ENCODE peak calls at places on chromosomes 11 and 22, in four cellular contexts. One of them, this sample, is unnamed. For H3K9me3, the result is how much of the 10 kb centered on the place peaks cover.

GRCh38 chr11:79113099-79113498 is 327.7 kb downstream of the TENM4 start:
- DNase-seq in ovary: peak
- DNase-seq in lower lobe of right lung: no peak
- DNase-seq in right lobe of liver: no peak
- DNase-seq in this sample: no peak

GRCh38 chr11:130634981-130635473 is 186.6 kb downstream of the ADAMTS15 start:
- DNase-seq in lower lobe of right lung: no peak
- DNase-seq in ovary: no peak
- DNase-seq in right lobe of liver: no peak
- DNase-seq in this sample: no peak

GRCh38 chr22:41240377-41241132 is at the start of gene CHADL:
- DNase-seq in right lobe of liver: no peak
- DNase-seq in ovary: no peak
- DNase-seq in lower lobe of right lung: no peak
- DNase-seq in this sample: no peak

GRCh38 chr11:102295045-102295444 is 22.2 kb upstream of the BIRC3 start:
- DNase-seq in ovary: no peak
- DNase-seq in right lobe of liver: no peak
- DNase-seq in lower lobe of right lung: no peak
- DNase-seq in this sample: no peak

GRCh38 chr11:129508163-129508562 is 132.5 kb downstream of the BARX2 start:
- DNase-seq in right lobe of liver: no peak
- DNase-seq in ovary: no peak
- DNase-seq in lower lobe of right lung: no peak
- DNase-seq in this sample: no peak

GRCh38 chr22:40628354-40629042 is 8.0 kb downstream of the MRTFA start:
- DNase-seq in lower lobe of right lung: no peak
- DNase-seq in right lobe of liver: no peak
- DNase-seq in ovary: no peak
- DNase-seq in this sample: no peak

GRCh38 chr11:115360186-115360824 is 143.9 kb downstream of the CADM1 start:
- DNase-seq in ovary: no peak
- DNase-seq in lower lobe of right lung: no peak
- DNase-seq in right lobe of liver: no peak
- DNase-seq in this sample: no peak

GRCh38 chr11:104761511-104761910 is 136.7 kb downstream of the CASP12 start:
- DNase-seq in lower lobe of right lung: no peak
- DNase-seq in ovary: no peak
- DNase-seq in right lobe of liver: no peak
- DNase-seq in this sample: no peak

GRCh38 chr11:27722117-27722844 is 22.0 kb upstream of the BDNF start:
- DNase-seq in lower lobe of right lung: no peak
- DNase-seq in ovary: no peak
- DNase-seq in right lobe of liver: no peak
- DNase-seq in this sample: no peak

GRCh38 chr11:64233913-64234839 is at the start of gene VEGFB:
- DNase-seq in ovary: peak
- DNase-seq in right lobe of liver: peak
- DNase-seq in lower lobe of right lung: peak
- DNase-seq in this sample: peak

GRCh38 chr11:58957922-58958321 is 18.6 kb downstream of the GLYATL1 start:
- DNase-seq in right lobe of liver: no peak
- DNase-seq in ovary: no peak
- DNase-seq in lower lobe of right lung: no peak
- DNase-seq in this sample: no peak

GRCh38 chr11:131136476-131136875 is 220.2 kb upstream of the SNX19 start:
- DNase-seq in right lobe of liver: no peak
- DNase-seq in ovary: no peak
- DNase-seq in lower lobe of right lung: no peak
- DNase-seq in this sample: no peak

GRCh38 chr22:39490135-39490798 is 11.8 kb upstream of the MIEF1 start:
- DNase-seq in ovary: peak
- DNase-seq in right lobe of liver: peak
- DNase-seq in lower lobe of right lung: peak
- DNase-seq in this sample: peak

GRCh38 chr11:133714471-133715375 is 130.6 kb downstream of the SPATA19 start:
- DNase-seq in lower lobe of right lung: no peak
- DNase-seq in ovary: no peak
- DNase-seq in right lobe of liver: no peak
- DNase-seq in this sample: no peak

GRCh38 chr11:94128746-94129504 is at the start of gene PANX1:
- DNase-seq in right lobe of liver: peak
- DNase-seq in lower lobe of right lung: peak
- DNase-seq in ovary: peak
- DNase-seq in this sample: peak

GRCh38 chr11:96065379-96065778 is 141.5 kb upstream of the MTMR2 start:
- DNase-seq in lower lobe of right lung: no peak
- DNase-seq in right lobe of liver: no peak
- DNase-seq in ovary: no peak
- DNase-seq in this sample: no peak

GRCh38 chr11:61899146-61899841 is 7.9 kb upstream of the FADS3 start:
- DNase-seq in lower lobe of right lung: peak
- DNase-seq in ovary: peak
- DNase-seq in right lobe of liver: peak
- DNase-seq in this sample: peak

GRCh38 chr11:29260939-29261705 is 755.7 kb downstream of the KCNA4 start:
- DNase-seq in right lobe of liver: peak
- DNase-seq in ovary: no peak
- DNase-seq in lower lobe of right lung: no peak
- DNase-seq in this sample: no peak

GRCh38 chr11:63551889-63552266 is 11.3 kb downstream of the PLAAT2 start:
- DNase-seq in right lobe of liver: no peak
- DNase-seq in lower lobe of right lung: no peak
- DNase-seq in ovary: no peak
- DNase-seq in this sample: no peak

GRCh38 chr11:19935507-19935906 is 222.9 kb downstream of the NAV2 start:
- DNase-seq in right lobe of liver: no peak
- DNase-seq in lower lobe of right lung: no peak
- DNase-seq in ovary: no peak
- DNase-seq in this sample: no peak

GRCh38 chr22:37633693-37634504 is 5.6 kb upstream of the SH3BP1 start:
- DNase-seq in ovary: peak
- DNase-seq in lower lobe of right lung: peak
- DNase-seq in right lobe of liver: peak
- DNase-seq in this sample: peak

GRCh38 chr11:2089536-2090165 is 49.5 kb downstream of the IGF2 start:
- DNase-seq in lower lobe of right lung: peak
- DNase-seq in ovary: no peak
- DNase-seq in right lobe of liver: no peak
- DNase-seq in this sample: peak

GRCh38 chr11:46826310-46827044 is 19.6 kb downstream of the CKAP5 start:
- DNase-seq in ovary: peak
- DNase-seq in lower lobe of right lung: peak
- DNase-seq in right lobe of liver: peak
- DNase-seq in this sample: peak

GRCh38 chr22:24847490-24847889 is 41.5 kb downstream of the SGSM1 start:
- DNase-seq in lower lobe of right lung: no peak
- DNase-seq in right lobe of liver: no peak
- DNase-seq in ovary: no peak
- DNase-seq in this sample: no peak

GRCh38 chr11:55920537-55920936 is 6.2 kb upstream of the OR5W2 start:
- DNase-seq in right lobe of liver: no peak
- DNase-seq in lower lobe of right lung: peak
- DNase-seq in ovary: no peak
- DNase-seq in this sample: no peak

GRCh38 chr22:50315289-50316113 is 8.1 kb upstream of the PLXNB2 start:
- DNase-seq in lower lobe of right lung: no peak
- DNase-seq in right lobe of liver: no peak
- DNase-seq in ovary: no peak
- DNase-seq in this sample: no peak

GRCh38 chr11:92501346-92501745 is 276.7 kb downstream of the FAT3 start:
- DNase-seq in lower lobe of right lung: no peak
- DNase-seq in right lobe of liver: no peak
- DNase-seq in ovary: no peak
- DNase-seq in this sample: no peak

GRCh38 chr22:36340621-36341020 is 47.1 kb downstream of the MYH9 start:
- DNase-seq in right lobe of liver: peak
- DNase-seq in ovary: no peak
- DNase-seq in lower lobe of right lung: no peak
- DNase-seq in this sample: no peak
- TF ChIP-seq CTCF in right lobe of liver: peak
- TF ChIP-seq CTCF in ovary: no peak
- TF ChIP-seq CTCF in lower lobe of right lung: no peak
- TF ChIP-seq CTCF in this sample: no peak

GRCh38 chr11:50071584-50072225 is 39.0 kb downstream of the OR4C45 start:
- DNase-seq in lower lobe of right lung: no peak
- DNase-seq in ovary: no peak
- DNase-seq in right lobe of liver: no peak
- DNase-seq in this sample: no peak
- H3K9me3 ChIP-seq in lower lobe of right lung: under half
- H3K9me3 ChIP-seq in ovary: under half
- H3K9me3 ChIP-seq in right lobe of liver: under half
- H3K9me3 ChIP-seq in this sample: under half

GRCh38 chr11:43689167-43689566 is 8.6 kb downstream of the HSD17B12 start:
- DNase-seq in right lobe of liver: no peak
- DNase-seq in lower lobe of right lung: no peak
- DNase-seq in ovary: no peak
- DNase-seq in this sample: no peak

GRCh38 chr11:43687120-43687791 is 6.7 kb downstream of the HSD17B12 start:
- DNase-seq in lower lobe of right lung: peak
- DNase-seq in ovary: no peak
- DNase-seq in right lobe of liver: peak
- DNase-seq in this sample: peak

GRCh38 chr11:43685483-43685882 is 4.9 kb downstream of the HSD17B12 start:
- DNase-seq in lower lobe of right lung: no peak
- DNase-seq in right lobe of liver: no peak
- DNase-seq in ovary: no peak
- DNase-seq in this sample: no peak

GRCh38 chr11:43681543-43681942 is 1.0 kb downstream of the HSD17B12 start:
- DNase-seq in lower lobe of right lung: no peak
- DNase-seq in ovary: no peak
- DNase-seq in right lobe of liver: no peak
- DNase-seq in this sample: no peak

GRCh38 chr11:43686207-43686606 is 5.7 kb downstream of the HSD17B12 start:
- DNase-seq in lower lobe of right lung: no peak
- DNase-seq in right lobe of liver: no peak
- DNase-seq in ovary: no peak
- DNase-seq in this sample: no peak
- TF ChIP-seq CTCF in lower lobe of right lung: no peak
- TF ChIP-seq CTCF in right lobe of liver: no peak
- TF ChIP-seq CTCF in ovary: no peak
- TF ChIP-seq CTCF in this sample: no peak

GRCh38 chr11:70606951-70607330 is 208.6 kb downstream of the CTTN start:
- DNase-seq in right lobe of liver: no peak
- DNase-seq in ovary: no peak
- DNase-seq in lower lobe of right lung: peak
- DNase-seq in this sample: peak

GRCh38 chr11:70606248-70606950 is 208.1 kb downstream of the CTTN start:
- DNase-seq in lower lobe of right lung: peak
- DNase-seq in right lobe of liver: no peak
- DNase-seq in ovary: no peak
- DNase-seq in this sample: no peak

GRCh38 chr11:70610561-70610960 is 212.2 kb downstream of the CTTN start:
- DNase-seq in ovary: peak
- DNase-seq in right lobe of liver: no peak
- DNase-seq in lower lobe of right lung: peak
- DNase-seq in this sample: peak

GRCh38 chr11:70607561-70607960 is 209.2 kb downstream of the CTTN start:
- DNase-seq in ovary: no peak
- DNase-seq in right lobe of liver: no peak
- DNase-seq in lower lobe of right lung: no peak
- DNase-seq in this sample: peak

DNA sequence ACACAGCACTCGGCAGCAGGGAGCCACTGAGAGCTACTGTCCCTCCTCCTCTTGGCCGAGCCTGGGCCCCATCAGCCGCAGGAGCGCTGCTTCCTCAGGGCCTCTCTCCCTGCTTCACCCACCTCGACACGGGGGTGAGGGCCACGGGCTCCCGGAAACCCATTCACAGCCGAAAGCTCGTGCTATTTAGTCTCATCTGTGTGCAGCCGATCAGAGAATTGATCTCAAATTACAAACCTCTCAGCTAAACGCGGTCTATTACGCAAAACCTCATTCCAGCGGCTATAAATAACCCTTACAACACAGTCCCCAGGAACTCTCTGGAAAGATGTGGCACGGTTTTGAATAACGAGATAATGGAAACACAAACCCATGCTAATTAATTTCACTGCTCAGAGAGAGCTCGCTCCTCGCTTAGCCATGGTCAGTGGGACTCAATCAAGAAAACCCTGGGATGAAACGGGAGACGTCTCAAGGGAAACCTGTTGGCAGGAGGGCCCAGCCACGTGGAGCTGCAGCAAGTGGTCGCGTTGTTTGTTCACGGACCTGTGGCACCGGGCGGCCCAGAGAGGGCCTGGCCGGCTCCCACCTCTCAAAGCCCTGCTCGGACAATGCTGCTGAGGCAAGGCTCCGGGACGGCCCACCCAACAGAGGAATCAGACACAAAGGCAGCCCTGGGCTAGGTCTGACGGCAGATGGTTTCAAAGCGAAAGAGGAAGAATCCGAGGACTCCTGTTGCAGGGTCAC is 210.4 kb downstream of the CTTN start:
- DNase-seq in ovary: no peak
- DNase-seq in lower lobe of right lung: peak
- DNase-seq in right lobe of liver: no peak
- DNase-seq in this sample: peak
- H3K9me3 ChIP-seq in ovary: under half
- H3K9me3 ChIP-seq in lower lobe of right lung: under half
- H3K9me3 ChIP-seq in right lobe of liver: under half
- H3K9me3 ChIP-seq in this sample: under half

GRCh38 chr11:48207881-48208280 is 8.7 kb upstream of the OR4B1 start:
- DNase-seq in right lobe of liver: no peak
- DNase-seq in lower lobe of right lung: no peak
- DNase-seq in ovary: no peak
- DNase-seq in this sample: no peak

GRCh38 chr11:48210052-48210451 is 6.6 kb upstream of the OR4B1 start:
- DNase-seq in ovary: no peak
- DNase-seq in right lobe of liver: peak
- DNase-seq in lower lobe of right lung: no peak
- DNase-seq in this sample: no peak
- TF ChIP-seq CTCF in ovary: no peak
- TF ChIP-seq CTCF in right lobe of liver: peak
- TF ChIP-seq CTCF in lower lobe of right lung: no peak
- TF ChIP-seq CTCF in this sample: no peak

GRCh38 chr22:47465222-47465621 is 702.8 kb downstream of the TBC1D22A start:
- DNase-seq in right lobe of liver: no peak
- DNase-seq in ovary: no peak
- DNase-seq in lower lobe of right lung: no peak
- DNase-seq in this sample: no peak

GRCh38 chr22:47460870-47461269 is 698.4 kb downstream of the TBC1D22A start:
- DNase-seq in right lobe of liver: no peak
- DNase-seq in ovary: no peak
- DNase-seq in lower lobe of right lung: no peak
- DNase-seq in this sample: no peak

GRCh38 chr22:47463220-47463619 is 700.8 kb downstream of the TBC1D22A start:
- DNase-seq in right lobe of liver: no peak
- DNase-seq in lower lobe of right lung: no peak
- DNase-seq in ovary: no peak
- DNase-seq in this sample: no peak

GRCh38 chr22:47465809-47466208 is 703.4 kb downstream of the TBC1D22A start:
- DNase-seq in right lobe of liver: no peak
- DNase-seq in ovary: no peak
- DNase-seq in lower lobe of right lung: no peak
- DNase-seq in this sample: no peak
- H3K9me3 ChIP-seq in right lobe of liver: under half
- H3K9me3 ChIP-seq in ovary: under half
- H3K9me3 ChIP-seq in lower lobe of right lung: under half
- H3K9me3 ChIP-seq in this sample: under half

GRCh38 chr11:87463486-87464102 is 425.9 kb downstream of the TMEM135 start:
- DNase-seq in ovary: no peak
- DNase-seq in lower lobe of right lung: no peak
- DNase-seq in right lobe of liver: no peak
- DNase-seq in this sample: no peak
- TF ChIP-seq CTCF in ovary: no peak
- TF ChIP-seq CTCF in lower lobe of right lung: no peak
- TF ChIP-seq CTCF in right lobe of liver: no peak
- TF ChIP-seq CTCF in this sample: no peak

This sample was measured in psoas muscle.